ENCODE peak calls at places on chromosome 1, in seven cellular contexts. R, P, K, T, Y, M and G are unnamed samples. For H3K4me1, the result is how much of the 10 kb centered on the place peaks cover.

GRCh38 chr1:223784541-223784940 is 61.2 kb downstream of the TP53BP2 start:
- DNase-seq in P (no peak), R (no peak), Y (no peak), K (no peak), T (no peak), M (no peak), G (no peak)

GRCh38 chr1:20684050-20684620 is 23.0 kb upstream of the DDOST start:
- DNase-seq in M (no peak), K (no peak), P (no peak), Y (no peak), T (no peak), R (no peak), G (no peak)

GRCh38 chr1:150160964-150161626 is 11.4 kb downstream of the PLEKHO1 start:
- DNase-seq in P (no peak), R (peak), K (no peak), Y (no peak), M (no peak), T (no peak), G (peak)

GRCh38 chr1:110462964-110463363 is 12.0 kb downstream of the PROK1 start:
- DNase-seq in Y (no peak), T (no peak), M (peak), K (no peak), R (no peak), P (no peak), G (no peak)

GRCh38 chr1:115714572-115715141 is 53.9 kb downstream of the CASQ2 start:
- DNase-seq in T (no peak), M (peak), R (no peak), K (peak), Y (peak), P (no peak), G (no peak)

GRCh38 chr1:58570817-58571216 is 6.2 kb downstream of the TACSTD2 start:
- DNase-seq in K (no peak), P (no peak), T (no peak), R (no peak), Y (no peak), M (no peak), G (no peak)

GRCh38 chr1:85374160-85374559 is 90.8 kb downstream of the DDAH1 start:
- DNase-seq in Y (no peak), R (no peak), T (no peak), M (peak), K (no peak), P (peak), G (no peak)

GRCh38 chr1:31750858-31751638 is 13.1 kb downstream of the ADGRB2 start:
- DNase-seq in K (no peak), R (peak), M (no peak), P (no peak), T (no peak), Y (no peak), G (no peak)

DNA sequence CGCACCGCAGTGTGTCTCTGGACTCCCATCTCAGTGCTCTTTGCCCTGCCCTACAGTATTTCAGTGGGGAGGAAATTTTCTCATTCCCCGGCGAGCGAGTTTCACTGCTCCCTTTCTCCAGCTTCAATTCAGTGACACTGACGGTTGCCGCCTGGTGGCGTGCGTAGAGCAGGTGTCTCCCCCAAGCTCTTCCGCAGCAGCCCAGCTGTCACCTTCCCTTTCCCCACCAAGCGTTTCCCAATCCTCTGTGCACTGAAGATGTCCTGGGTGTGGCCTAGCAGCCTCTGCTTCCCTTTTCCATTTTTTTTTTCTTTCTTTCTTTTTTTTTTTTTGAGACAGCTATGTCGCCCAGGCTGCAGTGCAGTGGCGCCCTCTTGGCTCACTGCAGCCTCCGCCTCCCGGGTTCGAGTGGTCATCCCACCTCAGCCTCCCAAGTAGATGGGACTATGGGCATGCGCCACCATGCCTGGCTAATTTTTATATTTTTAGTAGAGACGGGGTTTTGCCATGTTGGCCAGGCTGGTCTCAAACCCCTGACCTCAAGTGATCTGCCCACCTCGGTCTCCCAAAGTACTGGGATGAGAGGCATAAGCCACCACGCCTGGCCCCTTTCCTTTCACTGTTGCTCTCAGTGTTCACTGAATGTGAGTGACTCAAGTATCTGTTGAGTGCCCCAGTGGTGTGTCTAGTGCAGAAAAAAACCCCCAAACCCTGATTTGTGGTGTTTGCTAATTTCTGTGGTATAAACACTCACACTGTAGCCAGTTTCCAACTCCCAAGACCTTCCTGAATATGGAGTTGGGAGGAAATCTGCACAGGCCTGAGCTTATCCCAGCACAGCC is 30.1 kb downstream of the TNFRSF1B start:
- DNase-seq in P (no peak), Y (peak), T (peak), K (peak), R (peak), M (no peak), G (no peak)
- H3K4me3 ChIP-seq in P (no peak), Y (no peak), T (no peak), K (no peak), R (no peak), M (no peak), G (no peak)

GRCh38 chr1:218867941-218868656 is 305.6 kb upstream of the LYPLAL1 start:
- DNase-seq in R (no peak), P (no peak), Y (no peak), M (no peak), K (no peak), T (no peak), G (no peak)

GRCh38 chr1:218866507-218866906 is 307.2 kb upstream of the LYPLAL1 start:
- DNase-seq in R (no peak), K (no peak), Y (no peak), P (no peak), M (no peak), T (no peak), G (no peak)

GRCh38 chr1:218869276-218869675 is 304.4 kb upstream of the LYPLAL1 start:
- DNase-seq in R (no peak), P (no peak), M (no peak), K (no peak), Y (no peak), T (no peak), G (no peak)

DNA sequence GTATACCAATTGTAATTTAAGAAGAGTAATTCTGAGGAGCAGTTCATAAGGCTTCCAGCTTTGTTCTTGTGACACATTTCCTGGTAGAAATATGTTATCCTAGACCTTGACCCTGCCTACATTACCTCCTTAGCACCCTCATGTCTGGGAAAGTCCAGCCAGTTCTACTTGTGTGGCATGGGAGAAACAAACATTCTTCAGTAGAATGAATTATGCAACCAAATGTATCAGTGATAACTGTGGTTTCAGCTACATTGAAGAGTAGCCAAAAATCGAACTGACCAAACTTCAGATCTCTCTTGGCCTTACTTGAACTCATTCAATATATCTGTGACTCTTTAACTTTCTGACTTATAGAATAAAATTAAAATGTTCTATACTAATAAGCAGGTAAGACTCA is 308.1 kb upstream of the LYPLAL1 start:
- DNase-seq in R (no peak), M (peak), Y (no peak), K (peak), P (no peak), T (no peak), G (no peak)
- TF ChIP-seq EZH2phosphoT487 in R (no peak), M (no peak), Y (no peak), K (no peak), P (no peak), T (no peak), G (no peak)

DNA sequence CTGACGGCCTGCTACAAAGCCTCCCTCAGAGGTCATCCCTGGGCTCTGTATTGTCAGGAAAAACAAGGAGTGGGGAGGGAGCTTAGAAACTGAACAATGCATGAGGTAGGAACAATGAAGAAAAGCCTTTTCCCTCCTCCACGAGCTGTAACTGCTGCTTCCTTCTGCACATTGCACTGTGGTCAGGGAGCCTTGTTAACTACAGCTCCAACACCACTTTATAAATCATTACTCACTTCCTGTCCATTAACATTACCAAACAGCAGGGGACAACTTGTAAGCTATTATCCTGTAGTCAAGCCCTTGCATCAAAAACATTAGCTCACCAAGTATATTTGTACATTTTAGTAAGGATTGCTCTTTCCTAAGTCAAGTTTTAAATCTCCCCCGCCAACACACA is 336.0 kb upstream of the NR5A2 start:
- DNase-seq in K (peak), M (peak), T (peak), Y (peak), R (no peak), P (peak), G (no peak)
- H3K4me1 ChIP-seq in K (under half), M (under half), T (under half), Y (under half), R (under half), P (under half), G (under half)

GRCh38 chr1:162381941-162382750 is 618 bp downstream of the C1orf226 start:
- DNase-seq in R (no peak), Y (no peak), T (no peak), M (no peak), K (no peak), P (no peak), G (no peak)
- H3K4me3 ChIP-seq in R (no peak), Y (no peak), T (no peak), M (peak), K (no peak), P (no peak), G (no peak)

GRCh38 chr1:200184196-200184595 is 156.7 kb downstream of the NR5A2 start:
- DNase-seq in P (peak), K (peak), T (no peak), Y (no peak), M (peak), R (no peak), G (no peak)
- TF ChIP-seq EZH2phosphoT487 in P (no peak), K (no peak), T (no peak), Y (no peak), M (no peak), R (no peak), G (no peak)

GRCh38 chr1:187283984-187284383 is 455.2 kb downstream of the PLA2G4A start:
- DNase-seq in K (no peak), Y (no peak), M (no peak), T (no peak), P (no peak), R (no peak), G (no peak)
- H3K4me1 ChIP-seq in K (under half), Y (under half), M (under half), T (under half), P (under half), R (under half), G (under half)

GRCh38 chr1:226632169-226632884 is 83.8 kb downstream of the STUM start:
- DNase-seq in M (no peak), P (no peak), R (no peak), K (no peak), Y (no peak), T (no peak), G (no peak)
- H3K4me3 ChIP-seq in M (no peak), P (no peak), R (peak), K (no peak), Y (no peak), T (no peak), G (no peak)